ENCODE peak calls at places on chromosomes 7 and 10, in ten cellular contexts. O, Z, G, J, Y, V, C, U, H and R are unnamed samples.

GRCh38 chr10:111756541-111757061 is 427.0 kb downstream of the GPAM start:
- DNase-seq in U (peak; percentile 46), V (peak; percentile 0), H (no peak), G (peak; percentile 31), J (no peak), C (no peak), Z (peak; percentile 15), O (peak; percentile 4), Y (peak; percentile 10), R (peak; percentile 16)

GRCh38 chr10:48656928-48657327 is 27.7 kb upstream of the WDFY4 start:
- DNase-seq in J (no peak), H (no peak), Z (no peak), U (no peak), Y (no peak), G (no peak), O (no peak), V (no peak), C (no peak), R (no peak)

GRCh38 chr7:55250313-55250712 is 114.8 kb upstream of the LANCL2 start:
- DNase-seq in V (no peak), C (no peak), O (no peak), H (no peak), Z (peak; percentile 80), J (no peak), Y (no peak), G (no peak), U (no peak), R (peak; percentile 15)

GRCh38 chr10:80406249-80406648 is 2.1 kb upstream of the PRXL2A start:
- DNase-seq in H (no peak), C (no peak), Y (no peak), O (no peak), Z (no peak), G (no peak), V (no peak), U (no peak), J (no peak), R (peak; percentile 61)

GRCh38 chr7:33511735-33512134 is 382.4 kb downstream of the BBS9 start:
- DNase-seq in H (no peak), V (peak; percentile 10), Y (no peak), O (no peak), J (no peak), U (no peak), C (no peak), G (no peak), Z (no peak), R (peak; percentile 33)

GRCh38 chr7:21293771-21294170 is 134.1 kb upstream of the SP4 start:
- DNase-seq in H (no peak), C (no peak), V (no peak), O (no peak), J (no peak), Z (no peak), Y (no peak), G (no peak), U (no peak), R (no peak)

GRCh38 chr10:8392216-8392615 is 337.7 kb downstream of the GATA3 start:
- DNase-seq in O (peak; percentile 59), J (no peak), Z (no peak), G (no peak), Y (no peak), H (peak; percentile 86), C (no peak), V (peak; percentile 89), U (no peak), R (no peak)

GRCh38 chr7:91319326-91319725 is 55.1 kb downstream of the FZD1 start:
- DNase-seq in Y (no peak), Z (no peak), U (no peak), G (no peak), C (no peak), J (no peak), V (peak; percentile 21), O (no peak), H (no peak), R (no peak)

GRCh38 chr7:73721237-73721848 is 1.9 kb upstream of the STX1A start:
- DNase-seq in O (no peak), Y (peak; percentile 87), Z (peak; percentile 7), J (no peak), H (no peak), U (peak; percentile 86), V (no peak), C (no peak), G (no peak), R (no peak)

GRCh38 chr10:62527019-62527827 is 153.1 kb downstream of the ZNF365 start:
- DNase-seq in Z (no peak), J (no peak), H (no peak), O (no peak), G (no peak), U (no peak), Y (no peak), V (no peak), C (no peak), R (no peak)

GRCh38 chr7:75875113-75876080 is 3.4 kb upstream of the RHBDD2 start:
- DNase-seq in U (no peak), O (no peak), J (no peak), Y (no peak), H (no peak), G (no peak), V (no peak), C (no peak), Z (no peak), R (no peak)

GRCh38 chr10:100148353-100149211 is 37.2 kb downstream of the ERLIN1 start:
- DNase-seq in G (no peak), U (no peak), C (no peak), H (peak; percentile 37), J (no peak), Z (no peak), V (peak; percentile 53), O (peak; percentile 17), Y (no peak), R (peak; percentile 27)

GRCh38 chr10:77977975-77978759 is 51.1 kb downstream of the POLR3A start:
- DNase-seq in Z (no peak), H (no peak), Y (no peak), G (no peak), O (no peak), C (no peak), J (no peak), U (no peak), V (no peak), R (no peak)

GRCh38 chr7:93015193-93016084 is 102.3 kb downstream of the SAMD9 start:
- DNase-seq in Y (no peak), U (no peak), Z (no peak), C (no peak), G (no peak), V (peak; percentile 84), J (no peak), O (peak; percentile 74), H (peak; percentile 79), R (peak; percentile 78)

GRCh38 chr10:124290095-124290795 is 128.5 kb downstream of the OAT start:
- DNase-seq in Z (no peak), C (peak; percentile 56), J (no peak), Y (no peak), G (peak; percentile 61), V (peak; percentile 72), H (peak; percentile 60), U (peak; percentile 41), O (peak; percentile 66), R (peak; percentile 89)

DNA sequence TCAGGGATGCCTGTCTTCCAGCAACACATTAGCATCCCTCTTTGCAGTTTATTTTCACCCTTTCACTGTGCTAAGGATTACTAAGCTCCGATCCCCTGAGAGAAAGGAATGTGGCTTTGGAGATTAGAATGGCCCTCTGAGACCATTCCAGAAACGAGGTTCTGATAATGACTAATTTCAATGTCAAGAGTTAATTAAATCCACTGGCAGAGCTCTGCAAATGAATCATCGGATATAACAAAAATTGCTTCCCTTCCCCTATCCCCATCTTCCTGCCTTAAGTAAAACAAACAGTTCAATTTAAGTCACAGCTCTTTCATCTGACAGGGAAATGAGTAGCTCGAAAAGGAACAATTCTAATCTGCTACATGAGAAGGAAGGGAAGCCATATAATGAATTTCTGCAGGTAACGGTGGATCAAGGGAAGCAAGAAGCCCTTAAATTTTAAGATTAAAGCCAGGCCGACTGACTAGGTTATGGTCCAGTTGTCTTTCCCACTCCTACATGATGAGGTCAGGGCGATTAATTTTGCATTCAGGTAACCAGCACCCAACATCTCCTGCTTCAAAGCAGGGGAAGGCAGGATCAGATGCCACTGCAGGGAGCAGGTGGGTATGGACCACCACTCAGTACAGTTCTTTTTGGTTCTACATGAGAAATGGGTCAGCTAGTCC is 50.5 kb downstream of the MALSU1 start:
- DNase-seq in V (peak; percentile 93), C (no peak), J (no peak), Z (peak; percentile 49), H (peak; percentile 90), O (peak; percentile 77), G (no peak), U (no peak), Y (no peak), R (peak; percentile 41)
- H3K4me3 ChIP-seq in V (no peak overlapping the region), C (no peak overlapping the region), J (no peak overlapping the region), Z (no peak overlapping the region), H (no peak overlapping the region), O (no peak overlapping the region), G (no peak overlapping the region), U (no peak overlapping the region), Y (no peak overlapping the region), R (no peak overlapping the region)

DNA sequence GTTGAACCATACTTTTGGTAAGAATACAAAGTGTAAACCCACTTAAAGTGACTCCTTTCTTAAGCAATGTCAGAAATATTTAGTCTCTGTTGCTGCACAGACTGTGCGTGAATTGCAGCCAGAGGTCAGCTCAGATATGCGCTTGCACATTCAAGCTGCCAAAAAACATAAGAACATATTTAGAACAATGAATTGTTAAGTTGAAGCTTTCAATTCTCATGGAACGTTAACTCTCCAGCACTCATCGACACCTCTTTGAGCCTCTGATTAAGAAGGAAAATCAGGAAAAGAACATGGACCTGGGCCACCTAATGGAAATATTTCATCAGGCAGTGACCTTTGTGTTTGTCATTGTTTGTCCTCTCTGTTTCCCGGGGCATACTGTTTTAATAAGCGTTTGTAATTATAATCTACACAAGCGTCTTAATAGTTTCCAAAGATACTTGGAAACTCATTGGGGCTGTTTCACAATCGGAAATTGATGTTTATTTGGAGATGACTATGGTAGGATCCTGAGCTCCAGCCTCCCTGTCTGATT is 193.0 kb upstream of the CELF2 start:
- DNase-seq in V (peak; percentile 94), H (peak; percentile 94), O (peak; percentile 86), Y (no peak), U (peak; percentile 51), C (no peak), J (no peak), Z (no peak), G (peak; percentile 49), R (peak; percentile 80)
- H3K4me3 ChIP-seq in V (peak overlapping the region; percentile 2), H (no peak overlapping the region), O (no peak overlapping the region), Y (no peak overlapping the region), U (no peak overlapping the region), C (no peak overlapping the region), J (no peak overlapping the region), Z (no peak overlapping the region), G (no peak overlapping the region), R (no peak overlapping the region)

GRCh38 chr10:103855424-103855823 is at the start of gene SH3PXD2A:
- DNase-seq in O (peak; percentile 29), Y (peak; percentile 46), G (no peak), U (peak; percentile 70), C (peak; percentile 74), Z (peak; percentile 92), J (no peak), H (no peak), V (peak; percentile 46), R (no peak)
- H3K4me3 ChIP-seq in O (peak within 1 kb of the TSS; percentile 75), Y (peak within 1 kb of the TSS; percentile 52), G (peak within 1 kb of the TSS; percentile 58), U (peak within 1 kb of the TSS; percentile 96), C (peak within 1 kb of the TSS; percentile 69), Z (peak within 1 kb of the TSS; percentile 74), J (no peak within 1 kb of the TSS), H (peak within 1 kb of the TSS; percentile 69), V (peak within 1 kb of the TSS; percentile 78), R (peak within 1 kb of the TSS; percentile 60)

DNA sequence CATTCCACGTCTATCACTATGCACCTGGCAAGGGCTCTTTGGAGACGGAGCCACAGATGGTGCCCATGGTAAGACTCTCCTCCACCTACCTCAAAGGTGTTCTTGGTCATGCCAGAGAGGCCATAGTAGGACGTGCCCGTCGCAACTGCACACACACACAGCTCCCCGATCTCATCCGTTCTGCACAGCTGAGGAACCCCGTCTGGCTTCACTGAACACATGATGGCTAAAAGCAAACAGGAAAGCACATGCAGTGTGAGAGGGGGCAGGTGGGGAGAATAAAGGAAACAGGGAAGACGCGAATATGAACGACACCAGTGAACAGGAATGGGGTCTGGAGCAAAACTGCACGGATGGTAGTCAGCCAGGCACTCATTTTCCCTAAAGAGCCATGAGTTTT is 230.9 kb downstream of the ZMYND11 start:
- DNase-seq in U (no peak), H (no peak), Z (no peak), J (no peak), O (no peak), C (no peak), Y (no peak), V (no peak), G (no peak), R (no peak)
- H3K4me3 ChIP-seq in U (no peak overlapping the region), H (no peak overlapping the region), Z (no peak overlapping the region), J (no peak overlapping the region), O (no peak overlapping the region), C (no peak overlapping the region), Y (no peak overlapping the region), V (no peak overlapping the region), G (no peak overlapping the region), R (no peak overlapping the region)